ENCODE peak calls at places on chromosomes 7 and 10, in six cellular contexts. One of them, this sample, is unnamed.

GRCh38 chr10:34812771-34813170 is 2.3 kb downstream of the PARD3 start:
- DNase-seq in stimulated activated CD4-positive, alpha-beta T cell treated with anti-CD3 and anti-CD28 coated beads, Interleukin-2, amount 100 ng/mL, for 48 hours: no peak
- DNase-seq in activated CD4-positive, alpha-beta T cell treated with anti-CD3 and anti-CD28 coated beads, Interleukin-2, amount 10 ng/mL, durations not matched to agents 7 days and 5 days: no peak
- DNase-seq in NCI-H1105 treated with DMSO at 0.1 percent for 48 hours: no peak
- DNase-seq in A549: no peak
- DNase-seq in fibroblast of pulmonary artery: no peak
- DNase-seq in this sample: no peak

GRCh38 chr7:11082552-11083213 is 109.0 kb downstream of the PHF14 start:
- DNase-seq in stimulated activated CD4-positive, alpha-beta T cell treated with anti-CD3 and anti-CD28 coated beads, Interleukin-2, amount 100 ng/mL, for 48 hours: no peak
- DNase-seq in activated CD4-positive, alpha-beta T cell treated with anti-CD3 and anti-CD28 coated beads, Interleukin-2, amount 10 ng/mL, durations not matched to agents 7 days and 5 days: no peak
- DNase-seq in NCI-H1105 treated with DMSO at 0.1 percent for 48 hours: no peak
- DNase-seq in A549: peak
- DNase-seq in fibroblast of pulmonary artery: peak
- DNase-seq in this sample: peak

GRCh38 chr7:103597606-103598005 is 151.6 kb upstream of the SLC26A5 start:
- DNase-seq in stimulated activated CD4-positive, alpha-beta T cell treated with anti-CD3 and anti-CD28 coated beads, Interleukin-2, amount 100 ng/mL, for 48 hours: no peak
- DNase-seq in activated CD4-positive, alpha-beta T cell treated with anti-CD3 and anti-CD28 coated beads, Interleukin-2, amount 10 ng/mL, durations not matched to agents 7 days and 5 days: no peak
- DNase-seq in NCI-H1105 treated with DMSO at 0.1 percent for 48 hours: no peak
- DNase-seq in A549: no peak
- DNase-seq in fibroblast of pulmonary artery: no peak
- DNase-seq in this sample: no peak

GRCh38 chr7:79096361-79096805 is 357.1 kb downstream of the MAGI2 start:
- DNase-seq in stimulated activated CD4-positive, alpha-beta T cell treated with anti-CD3 and anti-CD28 coated beads, Interleukin-2, amount 100 ng/mL, for 48 hours: no peak
- DNase-seq in activated CD4-positive, alpha-beta T cell treated with anti-CD3 and anti-CD28 coated beads, Interleukin-2, amount 10 ng/mL, durations not matched to agents 7 days and 5 days: no peak
- DNase-seq in NCI-H1105 treated with DMSO at 0.1 percent for 48 hours: no peak
- DNase-seq in A549: no peak
- DNase-seq in fibroblast of pulmonary artery: no peak
- DNase-seq in this sample: no peak

GRCh38 chr7:81618400-81619014 is 151.3 kb downstream of the HGF start:
- DNase-seq in stimulated activated CD4-positive, alpha-beta T cell treated with anti-CD3 and anti-CD28 coated beads, Interleukin-2, amount 100 ng/mL, for 48 hours: no peak
- DNase-seq in activated CD4-positive, alpha-beta T cell treated with anti-CD3 and anti-CD28 coated beads, Interleukin-2, amount 10 ng/mL, durations not matched to agents 7 days and 5 days: no peak
- DNase-seq in NCI-H1105 treated with DMSO at 0.1 percent for 48 hours: no peak
- DNase-seq in A549: peak
- DNase-seq in fibroblast of pulmonary artery: peak
- DNase-seq in this sample: peak

GRCh38 chr10:125157473-125157865 is 2.9 kb downstream of the CTBP2 start:
- DNase-seq in stimulated activated CD4-positive, alpha-beta T cell treated with anti-CD3 and anti-CD28 coated beads, Interleukin-2, amount 100 ng/mL, for 48 hours: no peak
- DNase-seq in activated CD4-positive, alpha-beta T cell treated with anti-CD3 and anti-CD28 coated beads, Interleukin-2, amount 10 ng/mL, durations not matched to agents 7 days and 5 days: no peak
- DNase-seq in NCI-H1105 treated with DMSO at 0.1 percent for 48 hours: peak
- DNase-seq in A549: no peak
- DNase-seq in fibroblast of pulmonary artery: no peak
- DNase-seq in this sample: no peak

GRCh38 chr7:81873559-81873958 is 103.7 kb upstream of the HGF start:
- DNase-seq in stimulated activated CD4-positive, alpha-beta T cell treated with anti-CD3 and anti-CD28 coated beads, Interleukin-2, amount 100 ng/mL, for 48 hours: no peak
- DNase-seq in activated CD4-positive, alpha-beta T cell treated with anti-CD3 and anti-CD28 coated beads, Interleukin-2, amount 10 ng/mL, durations not matched to agents 7 days and 5 days: no peak
- DNase-seq in NCI-H1105 treated with DMSO at 0.1 percent for 48 hours: no peak
- DNase-seq in A549: no peak
- DNase-seq in fibroblast of pulmonary artery: peak
- DNase-seq in this sample: peak

GRCh38 chr7:100693312-100694195 is 496 bp downstream of the GIGYF1 start:
- DNase-seq in stimulated activated CD4-positive, alpha-beta T cell treated with anti-CD3 and anti-CD28 coated beads, Interleukin-2, amount 100 ng/mL, for 48 hours: no peak
- DNase-seq in activated CD4-positive, alpha-beta T cell treated with anti-CD3 and anti-CD28 coated beads, Interleukin-2, amount 10 ng/mL, durations not matched to agents 7 days and 5 days: no peak
- DNase-seq in NCI-H1105 treated with DMSO at 0.1 percent for 48 hours: no peak
- DNase-seq in A549: no peak
- DNase-seq in fibroblast of pulmonary artery: no peak
- DNase-seq in this sample: no peak

GRCh38 chr10:112250555-112250954 is 32.6 kb upstream of the TECTB start:
- DNase-seq in stimulated activated CD4-positive, alpha-beta T cell treated with anti-CD3 and anti-CD28 coated beads, Interleukin-2, amount 100 ng/mL, for 48 hours: no peak
- DNase-seq in activated CD4-positive, alpha-beta T cell treated with anti-CD3 and anti-CD28 coated beads, Interleukin-2, amount 10 ng/mL, durations not matched to agents 7 days and 5 days: no peak
- DNase-seq in NCI-H1105 treated with DMSO at 0.1 percent for 48 hours: no peak
- DNase-seq in A549: no peak
- DNase-seq in fibroblast of pulmonary artery: no peak
- DNase-seq in this sample: peak

This sample was measured in choroid plexus epithelial cell.